ENCODE peak calls at places on chromosomes 16 and 17, in nine cellular contexts. One of them, this sample, is unnamed.

GRCh38 chr16:81686391-81687182 is 92.5 kb upstream of the PLCG2 start:
- DNase-seq in HEK293T: no peak
- DNase-seq in NCI-H1417: no peak
- DNase-seq in left ventricle myocardium superior: peak; percentile 19
- DNase-seq in T-helper 1 cell: no peak
- DNase-seq in EL: no peak
- DNase-seq in non-pigmented ciliary epithelial cell: no peak
- DNase-seq in lung: no peak
- DNase-seq in NCI-H1436: no peak
- DNase-seq in this sample: no peak

GRCh38 chr17:62876664-62877411 is 68.7 kb upstream of the MARCHF10 start:
- DNase-seq in HEK293T: no peak
- DNase-seq in NCI-H1417: peak; percentile 19
- DNase-seq in left ventricle myocardium superior: no peak
- DNase-seq in T-helper 1 cell: no peak
- DNase-seq in EL: peak; percentile 32
- DNase-seq in non-pigmented ciliary epithelial cell: no peak
- DNase-seq in lung: no peak
- DNase-seq in NCI-H1436: no peak
- DNase-seq in this sample: no peak

GRCh38 chr16:89093602-89094251 is at the start of gene ACSF3:
- DNase-seq in HEK293T: peak; percentile 82
- DNase-seq in NCI-H1417: peak; percentile 39
- DNase-seq in left ventricle myocardium superior: peak; percentile 82
- DNase-seq in T-helper 1 cell: peak; percentile 63
- DNase-seq in EL: peak; percentile 55
- DNase-seq in non-pigmented ciliary epithelial cell: no peak
- DNase-seq in lung: peak; percentile 56
- DNase-seq in NCI-H1436: no peak
- DNase-seq in this sample: no peak

GRCh38 chr17:79969906-79970305 is 65.8 kb downstream of the TBC1D16 start:
- DNase-seq in HEK293T: no peak
- DNase-seq in NCI-H1417: no peak
- DNase-seq in left ventricle myocardium superior: no peak
- DNase-seq in T-helper 1 cell: no peak
- DNase-seq in EL: no peak
- DNase-seq in non-pigmented ciliary epithelial cell: no peak
- DNase-seq in lung: no peak
- DNase-seq in NCI-H1436: no peak
- DNase-seq in this sample: no peak

GRCh38 chr17:37605081-37605480 is 4.1 kb downstream of the SYNRG start:
- DNase-seq in HEK293T: no peak
- DNase-seq in NCI-H1417: no peak
- DNase-seq in left ventricle myocardium superior: no peak
- DNase-seq in T-helper 1 cell: no peak
- DNase-seq in EL: peak; percentile 64
- DNase-seq in non-pigmented ciliary epithelial cell: no peak
- DNase-seq in lung: no peak
- DNase-seq in NCI-H1436: no peak
- DNase-seq in this sample: no peak

GRCh38 chr16:52597772-52598483 is 51.0 kb upstream of the TOX3 start:
- DNase-seq in HEK293T: no peak
- DNase-seq in NCI-H1417: peak; percentile 87
- DNase-seq in left ventricle myocardium superior: no peak
- DNase-seq in T-helper 1 cell: no peak
- DNase-seq in EL: no peak
- DNase-seq in non-pigmented ciliary epithelial cell: no peak
- DNase-seq in lung: no peak
- DNase-seq in NCI-H1436: no peak
- DNase-seq in this sample: no peak

GRCh38 chr17:47004906-47005305 is 25.9 kb upstream of the RPRML start:
- DNase-seq in HEK293T: no peak
- DNase-seq in NCI-H1417: no peak
- DNase-seq in left ventricle myocardium superior: no peak
- DNase-seq in T-helper 1 cell: no peak
- DNase-seq in EL: no peak
- DNase-seq in non-pigmented ciliary epithelial cell: no peak
- DNase-seq in lung: no peak
- DNase-seq in NCI-H1436: no peak
- DNase-seq in this sample: no peak

GRCh38 chr17:44778656-44779210 is 19.9 kb downstream of the ADAM11 start:
- DNase-seq in HEK293T: no peak
- DNase-seq in NCI-H1417: no peak
- DNase-seq in left ventricle myocardium superior: no peak
- DNase-seq in T-helper 1 cell: no peak
- DNase-seq in EL: no peak
- DNase-seq in non-pigmented ciliary epithelial cell: no peak
- DNase-seq in lung: no peak
- DNase-seq in NCI-H1436: no peak
- DNase-seq in this sample: no peak

GRCh38 chr17:37094391-37094790 is 145.6 kb downstream of the AATF start:
- DNase-seq in HEK293T: no peak
- DNase-seq in NCI-H1417: no peak
- DNase-seq in left ventricle myocardium superior: no peak
- DNase-seq in T-helper 1 cell: no peak
- DNase-seq in EL: no peak
- DNase-seq in non-pigmented ciliary epithelial cell: no peak
- DNase-seq in lung: no peak
- DNase-seq in NCI-H1436: no peak
- DNase-seq in this sample: no peak

GRCh38 chr17:72077326-72077960 is 43.4 kb upstream of the SOX9 start:
- DNase-seq in HEK293T: no peak
- DNase-seq in NCI-H1417: no peak
- DNase-seq in left ventricle myocardium superior: no peak
- DNase-seq in T-helper 1 cell: no peak
- DNase-seq in EL: no peak
- DNase-seq in non-pigmented ciliary epithelial cell: no peak
- DNase-seq in lung: no peak
- DNase-seq in NCI-H1436: no peak
- DNase-seq in this sample: no peak

GRCh38 chr16:10577305-10578202 is 2.8 kb downstream of the EMP2 start:
- DNase-seq in HEK293T: no peak
- DNase-seq in NCI-H1417: no peak
- DNase-seq in left ventricle myocardium superior: peak; percentile 74
- DNase-seq in T-helper 1 cell: no peak
- DNase-seq in EL: no peak
- DNase-seq in non-pigmented ciliary epithelial cell: no peak
- DNase-seq in lung: no peak
- DNase-seq in NCI-H1436: no peak
- DNase-seq in this sample: peak; percentile 14

GRCh38 chr17:39625198-39625769 is 1.5 kb upstream of the PPP1R1B start:
- DNase-seq in HEK293T: no peak
- DNase-seq in NCI-H1417: no peak
- DNase-seq in left ventricle myocardium superior: no peak
- DNase-seq in T-helper 1 cell: no peak
- DNase-seq in EL: no peak
- DNase-seq in non-pigmented ciliary epithelial cell: no peak
- DNase-seq in lung: no peak
- DNase-seq in NCI-H1436: no peak
- DNase-seq in this sample: no peak

GRCh38 chr16:66264311-66265105 is 102.0 kb upstream of the CDH5 start:
- DNase-seq in HEK293T: no peak
- DNase-seq in NCI-H1417: no peak
- DNase-seq in left ventricle myocardium superior: no peak
- DNase-seq in T-helper 1 cell: no peak
- DNase-seq in EL: no peak
- DNase-seq in non-pigmented ciliary epithelial cell: no peak
- DNase-seq in lung: no peak
- DNase-seq in NCI-H1436: no peak
- DNase-seq in this sample: no peak

GRCh38 chr16:17365591-17366298 is 105.0 kb downstream of the XYLT1 start:
- DNase-seq in HEK293T: no peak
- DNase-seq in NCI-H1417: no peak
- DNase-seq in left ventricle myocardium superior: no peak
- DNase-seq in T-helper 1 cell: no peak
- DNase-seq in EL: no peak
- DNase-seq in non-pigmented ciliary epithelial cell: no peak
- DNase-seq in lung: no peak
- DNase-seq in NCI-H1436: no peak
- DNase-seq in this sample: no peak

GRCh38 chr16:70661918-70662641 is 15.7 kb downstream of the IL34 start:
- DNase-seq in HEK293T: no peak
- DNase-seq in NCI-H1417: no peak
- DNase-seq in left ventricle myocardium superior: no peak
- DNase-seq in T-helper 1 cell: no peak
- DNase-seq in EL: no peak
- DNase-seq in non-pigmented ciliary epithelial cell: no peak
- DNase-seq in lung: no peak
- DNase-seq in NCI-H1436: no peak
- DNase-seq in this sample: no peak

GRCh38 chr17:49438885-49439284 is 24.2 kb upstream of the PHB1 start:
- DNase-seq in HEK293T: no peak
- DNase-seq in NCI-H1417: no peak
- DNase-seq in left ventricle myocardium superior: no peak
- DNase-seq in T-helper 1 cell: no peak
- DNase-seq in EL: no peak
- DNase-seq in non-pigmented ciliary epithelial cell: no peak
- DNase-seq in lung: no peak
- DNase-seq in NCI-H1436: no peak
- DNase-seq in this sample: no peak

GRCh38 chr16:1913327-1914083 is 4.7 kb downstream of the HS3ST6 start:
- DNase-seq in HEK293T: no peak
- DNase-seq in NCI-H1417: peak; percentile 81
- DNase-seq in left ventricle myocardium superior: no peak
- DNase-seq in T-helper 1 cell: no peak
- DNase-seq in EL: no peak
- DNase-seq in non-pigmented ciliary epithelial cell: no peak
- DNase-seq in lung: peak; percentile 74
- DNase-seq in NCI-H1436: no peak
- DNase-seq in this sample: no peak

GRCh38 chr17:11545002-11545401 is 53.3 kb upstream of the DNAH9 start:
- DNase-seq in HEK293T: no peak
- DNase-seq in NCI-H1417: no peak
- DNase-seq in left ventricle myocardium superior: no peak
- DNase-seq in T-helper 1 cell: no peak
- DNase-seq in EL: no peak
- DNase-seq in non-pigmented ciliary epithelial cell: no peak
- DNase-seq in lung: no peak
- DNase-seq in NCI-H1436: no peak
- DNase-seq in this sample: no peak

GRCh38 chr17:73305845-73306836 is 5.7 kb downstream of the CDC42EP4 start:
- DNase-seq in HEK293T: no peak
- DNase-seq in NCI-H1417: no peak
- DNase-seq in left ventricle myocardium superior: no peak
- DNase-seq in T-helper 1 cell: no peak
- DNase-seq in EL: no peak
- DNase-seq in non-pigmented ciliary epithelial cell: no peak
- DNase-seq in lung: no peak
- DNase-seq in NCI-H1436: no peak
- DNase-seq in this sample: no peak

GRCh38 chr17:82929011-82929622 is 89.3 kb upstream of the ZNF750 start:
- DNase-seq in HEK293T: no peak
- DNase-seq in NCI-H1417: no peak
- DNase-seq in left ventricle myocardium superior: no peak
- DNase-seq in T-helper 1 cell: no peak
- DNase-seq in EL: no peak
- DNase-seq in non-pigmented ciliary epithelial cell: no peak
- DNase-seq in lung: no peak
- DNase-seq in NCI-H1436: no peak
- DNase-seq in this sample: no peak

GRCh38 chr16:4414187-4414909 is 2.0 kb downstream of the CORO7 start:
- DNase-seq in HEK293T: no peak
- DNase-seq in NCI-H1417: peak; percentile 30
- DNase-seq in left ventricle myocardium superior: no peak
- DNase-seq in T-helper 1 cell: peak; percentile 96
- DNase-seq in EL: no peak
- DNase-seq in non-pigmented ciliary epithelial cell: no peak
- DNase-seq in lung: no peak
- DNase-seq in NCI-H1436: no peak
- DNase-seq in this sample: no peak

GRCh38 chr16:79887541-79888540 is 287.3 kb upstream of the MAF start:
- DNase-seq in HEK293T: no peak
- DNase-seq in NCI-H1417: no peak
- DNase-seq in left ventricle myocardium superior: no peak
- DNase-seq in T-helper 1 cell: no peak
- DNase-seq in EL: no peak
- DNase-seq in non-pigmented ciliary epithelial cell: no peak
- DNase-seq in lung: no peak
- DNase-seq in NCI-H1436: no peak
- DNase-seq in this sample: no peak

GRCh38 chr16:66159987-66160386 is 206.5 kb upstream of the CDH5 start:
- DNase-seq in HEK293T: no peak
- DNase-seq in NCI-H1417: no peak
- DNase-seq in left ventricle myocardium superior: no peak
- DNase-seq in T-helper 1 cell: no peak
- DNase-seq in EL: peak; percentile 39
- DNase-seq in non-pigmented ciliary epithelial cell: no peak
- DNase-seq in lung: no peak
- DNase-seq in NCI-H1436: no peak
- DNase-seq in this sample: no peak

GRCh38 chr17:48406936-48407567 is 23.0 kb downstream of the SKAP1 start:
- DNase-seq in HEK293T: no peak
- DNase-seq in NCI-H1417: no peak
- DNase-seq in left ventricle myocardium superior: no peak
- DNase-seq in T-helper 1 cell: no peak
- DNase-seq in EL: no peak
- DNase-seq in non-pigmented ciliary epithelial cell: no peak
- DNase-seq in lung: no peak
- DNase-seq in NCI-H1436: no peak
- DNase-seq in this sample: no peak

GRCh38 chr17:11506635-11507034 is 91.6 kb upstream of the DNAH9 start:
- DNase-seq in HEK293T: no peak
- DNase-seq in NCI-H1417: no peak
- DNase-seq in left ventricle myocardium superior: no peak
- DNase-seq in T-helper 1 cell: no peak
- DNase-seq in EL: no peak
- DNase-seq in non-pigmented ciliary epithelial cell: no peak
- DNase-seq in lung: no peak
- DNase-seq in NCI-H1436: no peak
- DNase-seq in this sample: no peak

GRCh38 chr16:3755249-3755648 is 37.9 kb upstream of the TRAP1 start:
- DNase-seq in HEK293T: no peak
- DNase-seq in NCI-H1417: no peak
- DNase-seq in left ventricle myocardium superior: no peak
- DNase-seq in T-helper 1 cell: no peak
- DNase-seq in EL: no peak
- DNase-seq in non-pigmented ciliary epithelial cell: no peak
- DNase-seq in lung: no peak
- DNase-seq in NCI-H1436: no peak
- DNase-seq in this sample: no peak

GRCh38 chr17:1958134-1958881 is 66.8 kb downstream of the RTN4RL1 start:
- DNase-seq in HEK293T: no peak
- DNase-seq in NCI-H1417: peak; percentile 43
- DNase-seq in left ventricle myocardium superior: no peak
- DNase-seq in T-helper 1 cell: no peak
- DNase-seq in EL: no peak
- DNase-seq in non-pigmented ciliary epithelial cell: no peak
- DNase-seq in lung: no peak
- DNase-seq in NCI-H1436: peak; percentile 87
- DNase-seq in this sample: no peak

GRCh38 chr17:9959377-9959981 is 54.4 kb upstream of the RCVRN start:
- DNase-seq in HEK293T: peak; percentile 65
- DNase-seq in NCI-H1417: peak; percentile 3
- DNase-seq in left ventricle myocardium superior: peak; percentile 60
- DNase-seq in T-helper 1 cell: peak; percentile 4
- DNase-seq in EL: peak; percentile 42
- DNase-seq in non-pigmented ciliary epithelial cell: peak; percentile 15
- DNase-seq in lung: no peak
- DNase-seq in NCI-H1436: peak; percentile 0
- DNase-seq in this sample: no peak

GRCh38 chr16:22782299-22782698 is 31.7 kb upstream of the HS3ST2 start:
- DNase-seq in HEK293T: no peak
- DNase-seq in NCI-H1417: no peak
- DNase-seq in left ventricle myocardium superior: no peak
- DNase-seq in T-helper 1 cell: no peak
- DNase-seq in EL: no peak
- DNase-seq in non-pigmented ciliary epithelial cell: no peak
- DNase-seq in lung: no peak
- DNase-seq in NCI-H1436: no peak
- DNase-seq in this sample: no peak

GRCh38 chr17:2837147-2837561 is 40.9 kb downstream of the RAP1GAP2 start:
- DNase-seq in HEK293T: no peak
- DNase-seq in NCI-H1417: no peak
- DNase-seq in left ventricle myocardium superior: no peak
- DNase-seq in T-helper 1 cell: peak; percentile 38
- DNase-seq in EL: no peak
- DNase-seq in non-pigmented ciliary epithelial cell: no peak
- DNase-seq in lung: no peak
- DNase-seq in NCI-H1436: no peak
- DNase-seq in this sample: no peak